ENCODE peak calls at places on chromosomes 6 and 20, in five cellular contexts. One of them, this sample, is unnamed.
A peak's percentile ranks its signal among the peaks of the same experiment; 100 is the strongest.

GRCh38 chr20:51713213-51713598 is 55.0 kb downstream of the ATP9A start:
- DNase-seq in PC-3: no peak
- DNase-seq in AG04449: no peak
- DNase-seq in cardiac fibroblast: no peak
- DNase-seq in fibroblast of the aortic adventitia: no peak
- DNase-seq in this sample: no peak

GRCh38 chr6:104957301-104958177 is 632 bp downstream of the LIN28B start:
- DNase-seq in PC-3: no peak
- DNase-seq in AG04449: no peak
- DNase-seq in cardiac fibroblast: no peak
- DNase-seq in fibroblast of the aortic adventitia: no peak
- DNase-seq in this sample: no peak

GRCh38 chr6:147802400-147802799 is 293.9 kb downstream of the SAMD5 start:
- DNase-seq in PC-3: no peak
- DNase-seq in AG04449: no peak
- DNase-seq in cardiac fibroblast: no peak
- DNase-seq in fibroblast of the aortic adventitia: no peak
- DNase-seq in this sample: peak; percentile 7

GRCh38 chr20:7090001-7090400 is 322.5 kb downstream of the BMP2 start:
- DNase-seq in PC-3: no peak
- DNase-seq in AG04449: no peak
- DNase-seq in cardiac fibroblast: no peak
- DNase-seq in fibroblast of the aortic adventitia: no peak
- DNase-seq in this sample: no peak

GRCh38 chr6:158517581-158517980 is 42.3 kb upstream of the TMEM181 start:
- DNase-seq in PC-3: no peak
- DNase-seq in AG04449: no peak
- DNase-seq in cardiac fibroblast: no peak
- DNase-seq in fibroblast of the aortic adventitia: no peak
- DNase-seq in this sample: no peak

GRCh38 chr20:23857954-23858565 is 21.5 kb downstream of the CST5 start:
- DNase-seq in PC-3: no peak
- DNase-seq in AG04449: no peak
- DNase-seq in cardiac fibroblast: no peak
- DNase-seq in fibroblast of the aortic adventitia: no peak
- DNase-seq in this sample: no peak

GRCh38 chr6:41294463-41294862 is 8.0 kb upstream of the TREM1 start:
- DNase-seq in PC-3: no peak
- DNase-seq in AG04449: no peak
- DNase-seq in cardiac fibroblast: no peak
- DNase-seq in fibroblast of the aortic adventitia: no peak
- DNase-seq in this sample: no peak

GRCh38 chr6:2235782-2236495 is 9.5 kb downstream of the GMDS start:
- DNase-seq in PC-3: no peak
- DNase-seq in AG04449: no peak
- DNase-seq in cardiac fibroblast: no peak
- DNase-seq in fibroblast of the aortic adventitia: no peak
- DNase-seq in this sample: no peak

GRCh38 chr20:34074101-34074760 is 37.8 kb downstream of the EIF2S2 start:
- DNase-seq in PC-3: peak; percentile 40
- DNase-seq in AG04449: no peak
- DNase-seq in cardiac fibroblast: no peak
- DNase-seq in fibroblast of the aortic adventitia: no peak
- DNase-seq in this sample: no peak

GRCh38 chr6:57040011-57040410 is 6.5 kb upstream of the KIAA1586 start:
- DNase-seq in PC-3: peak; percentile 10
- DNase-seq in AG04449: no peak
- DNase-seq in cardiac fibroblast: no peak
- DNase-seq in fibroblast of the aortic adventitia: no peak
- DNase-seq in this sample: no peak

GRCh38 chr20:23212482-23212881 is 126.4 kb upstream of the CD93 start:
- DNase-seq in PC-3: peak; percentile 8
- DNase-seq in AG04449: no peak
- DNase-seq in cardiac fibroblast: no peak
- DNase-seq in fibroblast of the aortic adventitia: no peak
- DNase-seq in this sample: no peak

GRCh38 chr20:43988867-43989266 is 74.2 kb downstream of the TOX2 start:
- DNase-seq in PC-3: no peak
- DNase-seq in AG04449: no peak
- DNase-seq in cardiac fibroblast: no peak
- DNase-seq in fibroblast of the aortic adventitia: peak; percentile 27
- DNase-seq in this sample: peak; percentile 10

GRCh38 chr6:15914553-15914952 is 214.3 kb upstream of the MYLIP start:
- DNase-seq in PC-3: peak; percentile 26
- DNase-seq in AG04449: no peak
- DNase-seq in cardiac fibroblast: no peak
- DNase-seq in fibroblast of the aortic adventitia: no peak
- DNase-seq in this sample: no peak

GRCh38 chr20:44309763-44310663 is 989 bp downstream of the FITM2 start:
- DNase-seq in PC-3: peak; percentile 70
- DNase-seq in AG04449: peak; percentile 9
- DNase-seq in cardiac fibroblast: peak; percentile 81
- DNase-seq in fibroblast of the aortic adventitia: peak; percentile 76
- DNase-seq in this sample: peak; percentile 26

GRCh38 chr20:31704225-31705119 is 18.2 kb downstream of the BCL2L1 start:
- DNase-seq in PC-3: peak; percentile 98
- DNase-seq in AG04449: no peak
- DNase-seq in cardiac fibroblast: peak; percentile 43
- DNase-seq in fibroblast of the aortic adventitia: peak; percentile 65
- DNase-seq in this sample: no peak

GRCh38 chr6:44527191-44527960 is 139.9 kb downstream of the CDC5L start:
- DNase-seq in PC-3: no peak
- DNase-seq in AG04449: no peak
- DNase-seq in cardiac fibroblast: no peak
- DNase-seq in fibroblast of the aortic adventitia: no peak
- DNase-seq in this sample: no peak

GRCh38 chr6:111871207-111871606 is 2.0 kb downstream of the FYN start:
- DNase-seq in PC-3: no peak
- DNase-seq in AG04449: no peak
- DNase-seq in cardiac fibroblast: no peak
- DNase-seq in fibroblast of the aortic adventitia: peak; percentile 34
- DNase-seq in this sample: no peak

GRCh38 chr20:56859751-56860366 is 230.8 kb downstream of the TFAP2C start:
- DNase-seq in PC-3: no peak
- DNase-seq in AG04449: no peak
- DNase-seq in cardiac fibroblast: no peak
- DNase-seq in fibroblast of the aortic adventitia: no peak
- DNase-seq in this sample: no peak

GRCh38 chr20:25496968-25497401 is 88.3 kb downstream of the NINL start:
- DNase-seq in PC-3: peak; percentile 100
- DNase-seq in AG04449: no peak
- DNase-seq in cardiac fibroblast: no peak
- DNase-seq in fibroblast of the aortic adventitia: no peak
- DNase-seq in this sample: no peak

GRCh38 chr20:4585104-4585753 is 136.5 kb upstream of the PRND start:
- DNase-seq in PC-3: peak; percentile 15
- DNase-seq in AG04449: no peak
- DNase-seq in cardiac fibroblast: peak; percentile 56
- DNase-seq in fibroblast of the aortic adventitia: no peak
- DNase-seq in this sample: no peak

GRCh38 chr20:50151034-50151743 is 2.3 kb downstream of the PEDS1 start:
- DNase-seq in PC-3: peak; percentile 85
- DNase-seq in AG04449: no peak
- DNase-seq in cardiac fibroblast: no peak
- DNase-seq in fibroblast of the aortic adventitia: peak; percentile 53
- DNase-seq in this sample: no peak

GRCh38 chr6:3769610-3770009 is 18.1 kb upstream of the PXDC1 start:
- DNase-seq in PC-3: peak; percentile 58
- DNase-seq in AG04449: no peak
- DNase-seq in cardiac fibroblast: peak; percentile 63
- DNase-seq in fibroblast of the aortic adventitia: peak; percentile 47
- DNase-seq in this sample: no peak

GRCh38 chr6:1049900-1050299 is 262.0 kb upstream of the FOXQ1 start:
- DNase-seq in PC-3: no peak
- DNase-seq in AG04449: no peak
- DNase-seq in cardiac fibroblast: no peak
- DNase-seq in fibroblast of the aortic adventitia: no peak
- DNase-seq in this sample: no peak

GRCh38 chr6:44582930-44583329 is 195.4 kb downstream of the CDC5L start:
- DNase-seq in PC-3: no peak
- DNase-seq in AG04449: no peak
- DNase-seq in cardiac fibroblast: no peak
- DNase-seq in fibroblast of the aortic adventitia: no peak
- DNase-seq in this sample: no peak

GRCh38 chr6:9647043-9647520 is 767.8 kb downstream of the TFAP2A start:
- DNase-seq in PC-3: no peak
- DNase-seq in AG04449: no peak
- DNase-seq in cardiac fibroblast: no peak
- DNase-seq in fibroblast of the aortic adventitia: no peak
- DNase-seq in this sample: no peak

GRCh38 chr6:4008324-4009047 is 70.5 kb downstream of the FAM217A start:
- DNase-seq in PC-3: peak; percentile 79
- DNase-seq in AG04449: peak; percentile 76
- DNase-seq in cardiac fibroblast: peak; percentile 90
- DNase-seq in fibroblast of the aortic adventitia: peak; percentile 95
- DNase-seq in this sample: peak; percentile 59

GRCh38 chr20:10853176-10853575 is 179.4 kb upstream of the JAG1 start:
- DNase-seq in PC-3: no peak
- DNase-seq in AG04449: no peak
- DNase-seq in cardiac fibroblast: no peak
- DNase-seq in fibroblast of the aortic adventitia: no peak
- DNase-seq in this sample: no peak

DNA sequence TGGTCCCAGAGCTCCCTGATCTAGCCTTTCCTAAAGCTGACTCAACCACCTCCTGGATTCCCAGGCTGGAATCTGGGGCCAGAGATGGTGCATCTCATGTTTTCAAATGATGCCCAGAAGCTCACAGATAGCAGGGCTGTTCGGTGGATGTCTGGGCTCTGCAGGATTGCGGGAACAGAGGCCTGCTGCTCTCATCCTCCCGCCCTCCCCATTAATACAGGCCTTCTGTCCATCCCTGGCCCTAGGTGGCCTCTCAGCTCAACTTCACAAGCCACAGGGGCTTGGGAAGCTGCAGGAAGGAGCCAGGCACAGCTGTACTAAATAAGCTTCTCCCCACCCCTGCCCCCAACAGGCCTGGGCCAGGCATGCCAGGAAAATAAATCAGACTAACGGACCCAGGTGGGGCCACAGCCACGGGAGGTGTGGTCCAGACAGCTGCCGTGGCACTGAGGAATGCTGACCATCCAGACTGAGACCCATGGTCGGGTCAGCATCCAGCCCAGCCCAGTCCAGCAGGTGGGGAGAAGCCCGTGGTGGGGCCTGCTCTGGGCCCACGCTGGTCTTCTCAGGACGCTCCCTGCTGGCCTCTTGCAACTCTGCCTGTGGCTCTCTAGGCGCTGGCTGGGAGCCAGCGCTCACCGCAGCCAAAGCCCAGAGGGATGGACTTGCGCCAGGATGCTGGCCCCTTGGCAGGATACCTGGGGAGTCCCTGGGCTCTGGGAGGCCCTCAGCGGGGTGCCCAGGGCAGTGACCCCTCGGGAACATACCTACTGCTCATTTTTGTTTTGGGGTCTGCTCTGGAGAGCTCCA is 8.5 kb upstream of the YTHDF1 start:
- DNase-seq in PC-3: peak; percentile 68
- DNase-seq in AG04449: no peak
- DNase-seq in cardiac fibroblast: peak; percentile 71
- DNase-seq in fibroblast of the aortic adventitia: peak; percentile 45
- DNase-seq in this sample: no peak
- TF ChIP-seq CTCF in PC-3: peak; percentile 53
- TF ChIP-seq CTCF in AG04449: peak; percentile 18
- TF ChIP-seq CTCF in cardiac fibroblast: peak; percentile 38
- TF ChIP-seq CTCF in fibroblast of the aortic adventitia: peak; percentile 27
- TF ChIP-seq CTCF in this sample: peak; percentile 48

GRCh38 chr6:31899215-31899614 is 1.7 kb upstream of the EHMT2 start:
- DNase-seq in PC-3: no peak
- DNase-seq in AG04449: no peak
- DNase-seq in cardiac fibroblast: no peak
- DNase-seq in fibroblast of the aortic adventitia: no peak
- DNase-seq in this sample: no peak

GRCh38 chr6:31900917-31901414 is 920 bp downstream of the ZBTB12 start:
- DNase-seq in PC-3: no peak
- DNase-seq in AG04449: no peak
- DNase-seq in cardiac fibroblast: no peak
- DNase-seq in fibroblast of the aortic adventitia: no peak
- DNase-seq in this sample: no peak

GRCh38 chr6:31901415-31901952 is 402 bp downstream of the ZBTB12 start:
- DNase-seq in PC-3: peak; percentile 37
- DNase-seq in AG04449: no peak
- DNase-seq in cardiac fibroblast: peak; percentile 59
- DNase-seq in fibroblast of the aortic adventitia: peak; percentile 45
- DNase-seq in this sample: peak; percentile 6

GRCh38 chr6:31898200-31899011 is 908 bp upstream of the EHMT2 start:
- DNase-seq in PC-3: peak; percentile 68
- DNase-seq in AG04449: no peak
- DNase-seq in cardiac fibroblast: peak; percentile 52
- DNase-seq in fibroblast of the aortic adventitia: peak; percentile 56
- DNase-seq in this sample: no peak

GRCh38 chr6:31899882-31900722 is 1.8 kb downstream of the ZBTB12 start:
- DNase-seq in PC-3: no peak
- DNase-seq in AG04449: no peak
- DNase-seq in cardiac fibroblast: no peak
- DNase-seq in fibroblast of the aortic adventitia: no peak
- DNase-seq in this sample: no peak
- H3K4me3 ChIP-seq in PC-3: no peak overlapping the region
- H3K4me3 ChIP-seq in AG04449: no peak overlapping the region
- H3K4me3 ChIP-seq in cardiac fibroblast: no peak overlapping the region
- H3K4me3 ChIP-seq in fibroblast of the aortic adventitia: no peak overlapping the region
- H3K4me3 ChIP-seq in this sample: no peak overlapping the region

GRCh38 chr20:38242848-38243449 is 17.6 kb downstream of the KIAA1755 start:
- DNase-seq in PC-3: peak; percentile 50
- DNase-seq in AG04449: no peak
- DNase-seq in cardiac fibroblast: no peak
- DNase-seq in fibroblast of the aortic adventitia: no peak
- DNase-seq in this sample: no peak
- TF ChIP-seq CTCF in PC-3: peak; percentile 86
- TF ChIP-seq CTCF in AG04449: peak; percentile 47
- TF ChIP-seq CTCF in cardiac fibroblast: peak; percentile 52
- TF ChIP-seq CTCF in fibroblast of the aortic adventitia: peak; percentile 55
- TF ChIP-seq CTCF in this sample: peak; percentile 41

GRCh38 chr20:1418335-1418734 is 25.5 kb upstream of the FKBP1A start:
- DNase-seq in PC-3: peak; percentile 74
- DNase-seq in AG04449: no peak
- DNase-seq in cardiac fibroblast: peak; percentile 60
- DNase-seq in fibroblast of the aortic adventitia: peak; percentile 25
- DNase-seq in this sample: no peak
- H3K4me3 ChIP-seq in PC-3: no peak overlapping the region
- H3K4me3 ChIP-seq in AG04449: no peak overlapping the region
- H3K4me3 ChIP-seq in cardiac fibroblast: no peak overlapping the region
- H3K4me3 ChIP-seq in fibroblast of the aortic adventitia: no peak overlapping the region
- H3K4me3 ChIP-seq in this sample: no peak overlapping the region

GRCh38 chr6:19869464-19869863 is 32.3 kb downstream of the ID4 start:
- DNase-seq in PC-3: peak; percentile 14
- DNase-seq in AG04449: no peak
- DNase-seq in cardiac fibroblast: no peak
- DNase-seq in fibroblast of the aortic adventitia: no peak
- DNase-seq in this sample: no peak
- TF ChIP-seq CTCF in PC-3: peak; percentile 55
- TF ChIP-seq CTCF in AG04449: no peak
- TF ChIP-seq CTCF in cardiac fibroblast: no peak
- TF ChIP-seq CTCF in fibroblast of the aortic adventitia: no peak
- TF ChIP-seq CTCF in this sample: no peak

This sample was measured in AG04450.